ENCODE peak calls at places on chromosomes 6 and 20, in five cellular contexts. V, U, N, R and P are unnamed samples.

GRCh38 chr6:135230702-135231468 is 49.8 kb downstream of the MYB start:
- DNase-seq in V (no peak), U (no peak), N (no peak), R (no peak), P (no peak)

GRCh38 chr20:40630723-40631631 is 58.1 kb downstream of the MAFB start:
- DNase-seq in V (peak; percentile 75), U (no peak), N (no peak), R (peak; percentile 65), P (no peak)

GRCh38 chr6:166771701-166772100 is 144.7 kb upstream of the RPS6KA2 start:
- DNase-seq in V (no peak), U (peak; percentile 53), N (no peak), R (no peak), P (no peak)

GRCh38 chr20:62409935-62410741 is 3.1 kb upstream of the CABLES2 start:
- DNase-seq in V (peak; percentile 61), U (no peak), N (no peak), R (peak; percentile 85), P (peak; percentile 93)

GRCh38 chr6:17914651-17915050 is 72.8 kb downstream of the KIF13A start:
- DNase-seq in V (no peak), U (no peak), N (no peak), R (no peak), P (no peak)

GRCh38 chr6:97019315-97019714 is 94.8 kb downstream of the KLHL32 start:
- DNase-seq in V (no peak), U (no peak), N (no peak), R (no peak), P (no peak)

GRCh38 chr6:39898625-39899024 is 35.6 kb downstream of the MOCS1 start:
- DNase-seq in V (no peak), U (no peak), N (no peak), R (no peak), P (no peak)

GRCh38 chr6:127630800-127631199 is 53.8 kb downstream of the C6orf58 start:
- DNase-seq in V (no peak), U (no peak), N (no peak), R (no peak), P (no peak)

GRCh38 chr6:111842891-111843290 is 30.4 kb downstream of the FYN start:
- DNase-seq in V (no peak), U (no peak), N (no peak), R (no peak), P (no peak)

GRCh38 chr6:105121981-105122380 is 57.8 kb downstream of the POPDC3 start:
- DNase-seq in V (no peak), U (no peak), N (no peak), R (no peak), P (no peak)

GRCh38 chr20:43938932-43939761 is 24.5 kb downstream of the TOX2 start:
- DNase-seq in V (peak; percentile 63), U (peak; percentile 88), N (peak; percentile 82), R (no peak), P (peak; percentile 39)

GRCh38 chr6:168326294-168327261 is 7.0 kb upstream of the DACT2 start:
- DNase-seq in V (no peak), U (no peak), N (no peak), R (no peak), P (no peak)

GRCh38 chr20:59322101-59322500 is 21.7 kb downstream of the EDN3 start:
- DNase-seq in V (no peak), U (peak; percentile 26), N (no peak), R (no peak), P (no peak)

GRCh38 chr20:59318803-59319202 is 18.4 kb downstream of the EDN3 start:
- DNase-seq in V (no peak), U (peak; percentile 13), N (no peak), R (no peak), P (no peak)

GRCh38 chr20:59320426-59320825 is 20.0 kb downstream of the EDN3 start:
- DNase-seq in V (peak; percentile 19), U (peak; percentile 57), N (no peak), R (peak; percentile 60), P (no peak)

GRCh38 chr20:59322813-59323469 is 22.5 kb downstream of the EDN3 start:
- DNase-seq in V (no peak), U (peak; percentile 27), N (no peak), R (no peak), P (no peak)

GRCh38 chr20:59320850-59321631 is 20.6 kb downstream of the EDN3 start:
- DNase-seq in V (peak; percentile 15), U (peak; percentile 67), N (no peak), R (no peak), P (no peak)
- H3K4me3 ChIP-seq in V (no peak overlapping the region), U (no peak overlapping the region), N (no peak overlapping the region), R (no peak overlapping the region), P (no peak overlapping the region)

DNA sequence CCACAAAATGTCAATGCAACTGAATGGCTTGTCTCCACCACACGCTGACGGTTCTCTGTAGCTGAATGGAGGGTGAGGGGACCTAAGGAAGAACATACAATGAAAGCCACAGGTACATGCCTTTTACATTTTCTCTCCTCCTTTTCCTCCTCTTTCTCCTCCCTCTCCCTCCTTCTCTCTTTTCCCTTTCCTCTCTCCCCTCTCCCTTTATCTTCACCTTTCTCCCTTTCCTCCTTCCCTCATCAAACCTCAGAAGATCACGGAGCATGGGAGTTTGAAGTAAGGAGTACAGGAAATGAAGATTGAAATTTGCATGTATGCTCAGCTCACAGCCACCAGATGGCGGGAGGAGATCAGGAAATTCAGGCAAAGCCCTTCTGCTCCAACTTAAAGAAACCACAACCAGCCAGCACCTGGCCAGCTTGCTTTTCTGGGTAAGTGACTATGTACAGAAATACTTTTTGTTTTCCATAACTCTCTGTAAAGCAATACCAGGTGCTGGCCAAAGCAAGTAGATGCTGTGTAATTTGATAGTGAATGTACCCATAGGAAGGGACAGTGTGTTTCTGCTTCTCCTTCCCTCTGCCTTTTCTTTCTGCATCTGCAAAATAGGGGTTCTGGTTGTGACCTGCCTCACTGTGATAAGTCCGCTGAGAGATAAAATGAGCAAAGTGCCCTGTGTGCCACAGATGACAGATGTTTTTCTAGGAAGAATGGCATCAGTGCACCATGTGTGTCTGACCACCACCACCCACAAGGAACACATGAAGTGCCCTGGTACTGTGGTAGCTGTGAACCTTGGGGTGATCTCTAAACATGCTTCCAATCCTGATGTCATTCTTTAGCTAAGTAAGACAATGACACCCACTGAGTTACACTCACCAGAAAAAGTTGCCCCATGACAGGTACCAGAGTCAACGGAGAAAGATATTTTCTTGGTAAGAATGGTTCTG is 18.6 kb upstream of the FOXO3 start:
- DNase-seq in V (peak; percentile 83), U (no peak), N (peak; percentile 64), R (no peak), P (no peak)
- H3K4me3 ChIP-seq in V (peak overlapping the region; percentile 14), U (no peak overlapping the region), N (no peak overlapping the region), R (no peak overlapping the region), P (no peak overlapping the region)

DNA sequence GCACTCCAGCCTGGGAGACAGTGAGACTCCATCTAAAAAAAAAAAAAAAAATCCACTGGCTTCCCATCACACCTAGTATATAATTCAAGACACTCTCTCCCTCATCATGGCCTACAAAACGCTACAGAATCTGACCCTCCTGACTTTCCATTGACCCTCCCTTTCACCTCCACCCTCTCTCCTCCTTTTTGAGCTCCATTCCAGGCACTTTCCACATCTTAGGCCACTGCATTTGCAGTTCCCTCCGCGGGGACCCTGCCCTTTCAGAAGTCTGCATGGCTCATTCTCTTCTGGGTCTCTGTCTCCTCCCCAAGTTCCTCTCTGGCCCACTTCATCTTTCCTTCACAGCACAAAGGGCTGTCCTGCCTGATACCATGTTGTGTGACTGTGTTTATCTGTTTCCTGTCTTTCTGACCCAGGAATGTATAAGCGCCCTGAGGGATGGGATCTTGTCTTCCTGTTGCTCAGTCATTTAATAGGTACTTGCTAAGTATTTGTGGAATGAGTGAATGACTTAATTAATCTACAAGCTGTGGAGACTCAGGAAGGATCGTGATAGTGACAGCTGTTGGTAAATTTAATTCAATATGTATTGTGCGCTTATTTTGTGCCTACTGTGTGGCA is 35.2 kb downstream of the NCR2 start:
- DNase-seq in V (no peak), U (no peak), N (no peak), R (no peak), P (no peak)
- H3K4me3 ChIP-seq in V (no peak overlapping the region), U (no peak overlapping the region), N (no peak overlapping the region), R (no peak overlapping the region), P (no peak overlapping the region)

GRCh38 chr6:28738396-28738765 is 185.4 kb downstream of the TRIM27 start:
- DNase-seq in V (no peak), U (no peak), N (no peak), R (no peak), P (no peak)

GRCh38 chr6:28743271-28743789 is 180.5 kb downstream of the TRIM27 start:
- DNase-seq in V (no peak), U (no peak), N (no peak), R (no peak), P (no peak)

GRCh38 chr6:28741363-28741762 is 182.4 kb downstream of the TRIM27 start:
- DNase-seq in V (no peak), U (no peak), N (no peak), R (no peak), P (no peak)

GRCh38 chr6:28747083-28747630 is 176.6 kb downstream of the TRIM27 start:
- DNase-seq in V (no peak), U (no peak), N (no peak), R (no peak), P (no peak)

DNA sequence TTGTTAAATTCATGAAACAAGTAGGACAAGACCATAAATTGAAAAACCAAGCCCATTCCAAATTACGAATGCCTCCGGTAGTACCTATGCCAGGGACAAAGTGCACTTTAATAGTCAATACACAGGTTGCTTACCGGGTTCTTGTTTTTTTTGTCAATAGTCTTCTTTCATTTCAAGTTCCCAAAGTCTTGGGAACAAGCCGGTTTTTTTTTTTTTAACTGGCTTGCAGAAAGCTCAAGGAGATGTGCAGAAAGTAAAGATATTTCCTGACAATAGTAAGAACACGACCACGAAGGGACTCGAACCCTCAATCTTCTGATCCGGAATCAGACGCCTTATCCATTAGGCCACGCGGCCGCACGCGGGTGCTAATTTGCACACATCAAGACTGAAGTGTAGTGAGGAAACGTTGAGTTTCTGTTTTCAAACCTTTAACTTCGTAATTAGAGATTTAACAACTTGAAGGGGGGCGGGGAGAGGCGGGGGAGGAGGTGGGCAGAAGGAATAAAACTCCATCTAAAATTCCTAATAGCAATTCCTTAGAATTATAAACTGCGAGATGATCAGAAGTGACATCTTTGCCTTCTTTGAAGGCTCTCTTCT is 181.0 kb downstream of the TRIM27 start:
- DNase-seq in V (no peak), U (no peak), N (no peak), R (no peak), P (no peak)
- H3K4me3 ChIP-seq in V (no peak overlapping the region), U (no peak overlapping the region), N (no peak overlapping the region), R (no peak overlapping the region), P (no peak overlapping the region)